ENCODE peak calls at places on chromosomes 12 and 14, in six cellular contexts. One of them, this sample, is unnamed.

GRCh38 chr12:18483723-18484325 is 222.5 kb downstream of the PIK3C2G start:
- DNase-seq in MCF 10A: no peak
- DNase-seq in hippocampal formation: peak; percentile 61
- DNase-seq in Kasumi-1: no peak
- DNase-seq in NCI-H524: no peak
- DNase-seq in stimulated activated CD4-positive, alpha-beta T cell treated with anti-CD3 and anti-CD28 coated beads, Interleukin-12 subunit alpha, Interleukin-12 subunit beta, amount 100 ng/mL, for 4 hours: no peak
- DNase-seq in this sample: no peak

GRCh38 chr14:24398943-24399801 is at the start of gene NYNRIN:
- DNase-seq in MCF 10A: no peak
- DNase-seq in hippocampal formation: no peak
- DNase-seq in Kasumi-1: no peak
- DNase-seq in NCI-H524: peak; percentile 62
- DNase-seq in stimulated activated CD4-positive, alpha-beta T cell treated with anti-CD3 and anti-CD28 coated beads, Interleukin-12 subunit alpha, Interleukin-12 subunit beta, amount 100 ng/mL, for 4 hours: peak; percentile 21
- DNase-seq in this sample: no peak

GRCh38 chr12:31002999-31003398 is 70.7 kb upstream of the DDX11 start:
- DNase-seq in MCF 10A: no peak
- DNase-seq in hippocampal formation: no peak
- DNase-seq in Kasumi-1: no peak
- DNase-seq in NCI-H524: no peak
- DNase-seq in stimulated activated CD4-positive, alpha-beta T cell treated with anti-CD3 and anti-CD28 coated beads, Interleukin-12 subunit alpha, Interleukin-12 subunit beta, amount 100 ng/mL, for 4 hours: no peak
- DNase-seq in this sample: no peak

GRCh38 chr14:81464253-81465001 is 64.3 kb upstream of the STON2 start:
- DNase-seq in MCF 10A: peak; percentile 75
- DNase-seq in hippocampal formation: peak; percentile 57
- DNase-seq in Kasumi-1: peak; percentile 93
- DNase-seq in NCI-H524: peak; percentile 85
- DNase-seq in stimulated activated CD4-positive, alpha-beta T cell treated with anti-CD3 and anti-CD28 coated beads, Interleukin-12 subunit alpha, Interleukin-12 subunit beta, amount 100 ng/mL, for 4 hours: peak; percentile 18
- DNase-seq in this sample: peak; percentile 1

GRCh38 chr14:103057028-103057371 is 349 bp downstream of the CDC42BPB start:
- DNase-seq in MCF 10A: no peak
- DNase-seq in hippocampal formation: no peak
- DNase-seq in Kasumi-1: no peak
- DNase-seq in NCI-H524: peak; percentile 59
- DNase-seq in stimulated activated CD4-positive, alpha-beta T cell treated with anti-CD3 and anti-CD28 coated beads, Interleukin-12 subunit alpha, Interleukin-12 subunit beta, amount 100 ng/mL, for 4 hours: no peak
- DNase-seq in this sample: no peak

GRCh38 chr12:69102856-69103255 is 136.5 kb upstream of the CPSF6 start:
- DNase-seq in MCF 10A: no peak
- DNase-seq in hippocampal formation: no peak
- DNase-seq in Kasumi-1: peak; percentile 32
- DNase-seq in NCI-H524: no peak
- DNase-seq in stimulated activated CD4-positive, alpha-beta T cell treated with anti-CD3 and anti-CD28 coated beads, Interleukin-12 subunit alpha, Interleukin-12 subunit beta, amount 100 ng/mL, for 4 hours: no peak
- DNase-seq in this sample: no peak

GRCh38 chr14:44820230-44820964 is 141.3 kb downstream of the KLHL28 start:
- DNase-seq in MCF 10A: no peak
- DNase-seq in hippocampal formation: no peak
- DNase-seq in Kasumi-1: no peak
- DNase-seq in NCI-H524: no peak
- DNase-seq in stimulated activated CD4-positive, alpha-beta T cell treated with anti-CD3 and anti-CD28 coated beads, Interleukin-12 subunit alpha, Interleukin-12 subunit beta, amount 100 ng/mL, for 4 hours: no peak
- DNase-seq in this sample: no peak

GRCh38 chr14:88463318-88463717 is 77.9 kb downstream of the SPATA7 start:
- DNase-seq in MCF 10A: peak; percentile 52
- DNase-seq in hippocampal formation: peak; percentile 14
- DNase-seq in Kasumi-1: peak; percentile 33
- DNase-seq in NCI-H524: peak; percentile 36
- DNase-seq in stimulated activated CD4-positive, alpha-beta T cell treated with anti-CD3 and anti-CD28 coated beads, Interleukin-12 subunit alpha, Interleukin-12 subunit beta, amount 100 ng/mL, for 4 hours: no peak
- DNase-seq in this sample: no peak

GRCh38 chr12:124744659-124745467 is 118.8 kb downstream of the SCARB1 start:
- DNase-seq in MCF 10A: no peak
- DNase-seq in hippocampal formation: no peak
- DNase-seq in Kasumi-1: no peak
- DNase-seq in NCI-H524: peak; percentile 96
- DNase-seq in stimulated activated CD4-positive, alpha-beta T cell treated with anti-CD3 and anti-CD28 coated beads, Interleukin-12 subunit alpha, Interleukin-12 subunit beta, amount 100 ng/mL, for 4 hours: no peak
- DNase-seq in this sample: no peak